ENCODE peak calls at places on chromosomes 6 and 20, in six cellular contexts. One of them, this sample, is unnamed.

GRCh38 chr6:158825038-158825950 is 6.1 kb upstream of the EZR start:
- ATAC-seq in natural killer cell: no peak
- ATAC-seq in right cardiac atrium: peak; percentile 78
- ATAC-seq in stimulated activated naive CD8-positive, alpha-beta T cell treated with anti-CD3 and anti-CD28 coated beads, Interleukin-15, amount 100 ng/mL, for 72 hours: no peak
- ATAC-seq in CD8-positive, alpha-beta T cell: no peak
- ATAC-seq in upper lobe of right lung: peak; percentile 38
- ATAC-seq in this sample: no peak

GRCh38 chr6:75893058-75893775 is 144.2 kb downstream of the MYO6 start:
- ATAC-seq in upper lobe of right lung: peak; percentile 83
- ATAC-seq in right cardiac atrium: peak; percentile 41
- ATAC-seq in natural killer cell: no peak
- ATAC-seq in stimulated activated naive CD8-positive, alpha-beta T cell treated with anti-CD3 and anti-CD28 coated beads, Interleukin-15, amount 100 ng/mL, for 72 hours: no peak
- ATAC-seq in CD8-positive, alpha-beta T cell: no peak
- ATAC-seq in this sample: no peak

GRCh38 chr6:15287670-15288069 is 41.8 kb downstream of the JARID2 start:
- ATAC-seq in right cardiac atrium: peak; percentile 33
- ATAC-seq in natural killer cell: no peak
- ATAC-seq in stimulated activated naive CD8-positive, alpha-beta T cell treated with anti-CD3 and anti-CD28 coated beads, Interleukin-15, amount 100 ng/mL, for 72 hours: no peak
- ATAC-seq in upper lobe of right lung: peak; percentile 73
- ATAC-seq in CD8-positive, alpha-beta T cell: no peak
- ATAC-seq in this sample: peak; percentile 42

GRCh38 chr6:11007715-11008608 is 36.1 kb downstream of the ELOVL2 start:
- ATAC-seq in stimulated activated naive CD8-positive, alpha-beta T cell treated with anti-CD3 and anti-CD28 coated beads, Interleukin-15, amount 100 ng/mL, for 72 hours: peak; percentile 31
- ATAC-seq in natural killer cell: no peak
- ATAC-seq in CD8-positive, alpha-beta T cell: no peak
- ATAC-seq in right cardiac atrium: no peak
- ATAC-seq in upper lobe of right lung: no peak
- ATAC-seq in this sample: peak; percentile 76

GRCh38 chr6:160071805-160072687 is 49.6 kb upstream of the SLC22A1 start:
- ATAC-seq in upper lobe of right lung: peak; percentile 8
- ATAC-seq in natural killer cell: no peak
- ATAC-seq in stimulated activated naive CD8-positive, alpha-beta T cell treated with anti-CD3 and anti-CD28 coated beads, Interleukin-15, amount 100 ng/mL, for 72 hours: no peak
- ATAC-seq in CD8-positive, alpha-beta T cell: no peak
- ATAC-seq in right cardiac atrium: no peak
- ATAC-seq in this sample: no peak

GRCh38 chr6:683742-684440 is 9.0 kb downstream of the EXOC2 start:
- ATAC-seq in upper lobe of right lung: peak; percentile 70
- ATAC-seq in right cardiac atrium: no peak
- ATAC-seq in CD8-positive, alpha-beta T cell: no peak
- ATAC-seq in natural killer cell: peak; percentile 12
- ATAC-seq in stimulated activated naive CD8-positive, alpha-beta T cell treated with anti-CD3 and anti-CD28 coated beads, Interleukin-15, amount 100 ng/mL, for 72 hours: peak; percentile 83
- ATAC-seq in this sample: no peak

GRCh38 chr20:56949318-56949717 is 317.1 kb downstream of the BMP7 start:
- ATAC-seq in stimulated activated naive CD8-positive, alpha-beta T cell treated with anti-CD3 and anti-CD28 coated beads, Interleukin-15, amount 100 ng/mL, for 72 hours: no peak
- ATAC-seq in CD8-positive, alpha-beta T cell: no peak
- ATAC-seq in right cardiac atrium: no peak
- ATAC-seq in upper lobe of right lung: no peak
- ATAC-seq in natural killer cell: no peak
- ATAC-seq in this sample: no peak

GRCh38 chr6:76633259-76633658 is 560.8 kb upstream of the IMPG1 start:
- ATAC-seq in natural killer cell: no peak
- ATAC-seq in upper lobe of right lung: no peak
- ATAC-seq in right cardiac atrium: no peak
- ATAC-seq in stimulated activated naive CD8-positive, alpha-beta T cell treated with anti-CD3 and anti-CD28 coated beads, Interleukin-15, amount 100 ng/mL, for 72 hours: no peak
- ATAC-seq in CD8-positive, alpha-beta T cell: no peak
- ATAC-seq in this sample: no peak

GRCh38 chr20:49384437-49385434 is 97.7 kb downstream of the KCNB1 start:
- ATAC-seq in natural killer cell: peak; percentile 42
- ATAC-seq in upper lobe of right lung: peak; percentile 55
- ATAC-seq in right cardiac atrium: no peak
- ATAC-seq in stimulated activated naive CD8-positive, alpha-beta T cell treated with anti-CD3 and anti-CD28 coated beads, Interleukin-15, amount 100 ng/mL, for 72 hours: peak; percentile 76
- ATAC-seq in CD8-positive, alpha-beta T cell: no peak
- ATAC-seq in this sample: peak; percentile 65

GRCh38 chr6:4224082-4224978 is 89.0 kb upstream of the ECI2 start:
- ATAC-seq in right cardiac atrium: no peak
- ATAC-seq in natural killer cell: no peak
- ATAC-seq in CD8-positive, alpha-beta T cell: no peak
- ATAC-seq in stimulated activated naive CD8-positive, alpha-beta T cell treated with anti-CD3 and anti-CD28 coated beads, Interleukin-15, amount 100 ng/mL, for 72 hours: no peak
- ATAC-seq in upper lobe of right lung: no peak
- ATAC-seq in this sample: peak; percentile 73

GRCh38 chr6:18211338-18211737 is 53.0 kb downstream of the DEK start:
- ATAC-seq in right cardiac atrium: no peak
- ATAC-seq in stimulated activated naive CD8-positive, alpha-beta T cell treated with anti-CD3 and anti-CD28 coated beads, Interleukin-15, amount 100 ng/mL, for 72 hours: peak; percentile 74
- ATAC-seq in upper lobe of right lung: no peak
- ATAC-seq in CD8-positive, alpha-beta T cell: peak; percentile 24
- ATAC-seq in natural killer cell: no peak
- ATAC-seq in this sample: peak; percentile 91

GRCh38 chr20:8342401-8342800 is 210.3 kb downstream of the PLCB1 start:
- ATAC-seq in stimulated activated naive CD8-positive, alpha-beta T cell treated with anti-CD3 and anti-CD28 coated beads, Interleukin-15, amount 100 ng/mL, for 72 hours: no peak
- ATAC-seq in natural killer cell: no peak
- ATAC-seq in right cardiac atrium: no peak
- ATAC-seq in upper lobe of right lung: no peak
- ATAC-seq in CD8-positive, alpha-beta T cell: no peak
- ATAC-seq in this sample: no peak

GRCh38 chr6:113668712-113669408 is 188.3 kb upstream of the MARCKS start:
- ATAC-seq in stimulated activated naive CD8-positive, alpha-beta T cell treated with anti-CD3 and anti-CD28 coated beads, Interleukin-15, amount 100 ng/mL, for 72 hours: no peak
- ATAC-seq in upper lobe of right lung: no peak
- ATAC-seq in natural killer cell: no peak
- ATAC-seq in CD8-positive, alpha-beta T cell: no peak
- ATAC-seq in right cardiac atrium: peak; percentile 68
- ATAC-seq in this sample: no peak

GRCh38 chr6:2305951-2306350 is 60.5 kb upstream of the GMDS start:
- ATAC-seq in stimulated activated naive CD8-positive, alpha-beta T cell treated with anti-CD3 and anti-CD28 coated beads, Interleukin-15, amount 100 ng/mL, for 72 hours: no peak
- ATAC-seq in right cardiac atrium: no peak
- ATAC-seq in natural killer cell: no peak
- ATAC-seq in upper lobe of right lung: no peak
- ATAC-seq in CD8-positive, alpha-beta T cell: no peak
- ATAC-seq in this sample: no peak

GRCh38 chr6:117613920-117614535 is 11.7 kb upstream of the GOPC start:
- ATAC-seq in stimulated activated naive CD8-positive, alpha-beta T cell treated with anti-CD3 and anti-CD28 coated beads, Interleukin-15, amount 100 ng/mL, for 72 hours: peak; percentile 40
- ATAC-seq in natural killer cell: peak; percentile 44
- ATAC-seq in upper lobe of right lung: no peak
- ATAC-seq in CD8-positive, alpha-beta T cell: peak; percentile 47
- ATAC-seq in right cardiac atrium: no peak
- ATAC-seq in this sample: no peak

GRCh38 chr6:106973018-106973840 is 1.3 kb downstream of the CD24 start:
- ATAC-seq in natural killer cell: no peak
- ATAC-seq in right cardiac atrium: no peak
- ATAC-seq in stimulated activated naive CD8-positive, alpha-beta T cell treated with anti-CD3 and anti-CD28 coated beads, Interleukin-15, amount 100 ng/mL, for 72 hours: peak; percentile 25
- ATAC-seq in upper lobe of right lung: peak; percentile 3
- ATAC-seq in CD8-positive, alpha-beta T cell: no peak
- ATAC-seq in this sample: no peak

GRCh38 chr20:62640870-62641748 is 1.2 kb upstream of the SLCO4A1 start:
- ATAC-seq in CD8-positive, alpha-beta T cell: no peak
- ATAC-seq in right cardiac atrium: no peak
- ATAC-seq in upper lobe of right lung: no peak
- ATAC-seq in stimulated activated naive CD8-positive, alpha-beta T cell treated with anti-CD3 and anti-CD28 coated beads, Interleukin-15, amount 100 ng/mL, for 72 hours: no peak
- ATAC-seq in natural killer cell: no peak
- ATAC-seq in this sample: no peak

GRCh38 chr6:15096894-15097837 is 148.7 kb upstream of the JARID2 start:
- ATAC-seq in upper lobe of right lung: no peak
- ATAC-seq in natural killer cell: no peak
- ATAC-seq in stimulated activated naive CD8-positive, alpha-beta T cell treated with anti-CD3 and anti-CD28 coated beads, Interleukin-15, amount 100 ng/mL, for 72 hours: no peak
- ATAC-seq in right cardiac atrium: no peak
- ATAC-seq in CD8-positive, alpha-beta T cell: no peak
- ATAC-seq in this sample: peak; percentile 44

GRCh38 chr6:123953920-123954319 is 150.3 kb downstream of the NKAIN2 start:
- ATAC-seq in natural killer cell: no peak
- ATAC-seq in right cardiac atrium: no peak
- ATAC-seq in CD8-positive, alpha-beta T cell: no peak
- ATAC-seq in upper lobe of right lung: peak; percentile 17
- ATAC-seq in stimulated activated naive CD8-positive, alpha-beta T cell treated with anti-CD3 and anti-CD28 coated beads, Interleukin-15, amount 100 ng/mL, for 72 hours: no peak
- ATAC-seq in this sample: no peak

GRCh38 chr6:53112404-53112803 is 36.2 kb downstream of the GCM1 start:
- ATAC-seq in upper lobe of right lung: peak; percentile 90
- ATAC-seq in natural killer cell: no peak
- ATAC-seq in CD8-positive, alpha-beta T cell: no peak
- ATAC-seq in right cardiac atrium: no peak
- ATAC-seq in stimulated activated naive CD8-positive, alpha-beta T cell treated with anti-CD3 and anti-CD28 coated beads, Interleukin-15, amount 100 ng/mL, for 72 hours: peak; percentile 71
- ATAC-seq in this sample: peak; percentile 44

GRCh38 chr20:57108218-57108617 is 158.2 kb downstream of the BMP7 start:
- ATAC-seq in CD8-positive, alpha-beta T cell: no peak
- ATAC-seq in right cardiac atrium: no peak
- ATAC-seq in natural killer cell: no peak
- ATAC-seq in upper lobe of right lung: no peak
- ATAC-seq in stimulated activated naive CD8-positive, alpha-beta T cell treated with anti-CD3 and anti-CD28 coated beads, Interleukin-15, amount 100 ng/mL, for 72 hours: no peak
- ATAC-seq in this sample: no peak

GRCh38 chr20:21571841-21572690 is 58.2 kb upstream of the NKX2-2 start:
- ATAC-seq in right cardiac atrium: no peak
- ATAC-seq in stimulated activated naive CD8-positive, alpha-beta T cell treated with anti-CD3 and anti-CD28 coated beads, Interleukin-15, amount 100 ng/mL, for 72 hours: no peak
- ATAC-seq in upper lobe of right lung: peak; percentile 44
- ATAC-seq in natural killer cell: no peak
- ATAC-seq in CD8-positive, alpha-beta T cell: no peak
- ATAC-seq in this sample: no peak

GRCh38 chr6:101728388-101728787 is 334.9 kb downstream of the GRIK2 start:
- ATAC-seq in natural killer cell: no peak
- ATAC-seq in stimulated activated naive CD8-positive, alpha-beta T cell treated with anti-CD3 and anti-CD28 coated beads, Interleukin-15, amount 100 ng/mL, for 72 hours: no peak
- ATAC-seq in upper lobe of right lung: no peak
- ATAC-seq in right cardiac atrium: no peak
- ATAC-seq in CD8-positive, alpha-beta T cell: no peak
- ATAC-seq in this sample: no peak

GRCh38 chr6:148830614-148831013 is 83.8 kb downstream of the UST start:
- ATAC-seq in natural killer cell: peak; percentile 51
- ATAC-seq in CD8-positive, alpha-beta T cell: peak; percentile 47
- ATAC-seq in right cardiac atrium: no peak
- ATAC-seq in upper lobe of right lung: no peak
- ATAC-seq in stimulated activated naive CD8-positive, alpha-beta T cell treated with anti-CD3 and anti-CD28 coated beads, Interleukin-15, amount 100 ng/mL, for 72 hours: peak; percentile 79
- ATAC-seq in this sample: peak; percentile 87

GRCh38 chr6:87203448-87204023 is 48.2 kb downstream of the ZNF292 start:
- ATAC-seq in CD8-positive, alpha-beta T cell: no peak
- ATAC-seq in stimulated activated naive CD8-positive, alpha-beta T cell treated with anti-CD3 and anti-CD28 coated beads, Interleukin-15, amount 100 ng/mL, for 72 hours: no peak
- ATAC-seq in right cardiac atrium: no peak
- ATAC-seq in natural killer cell: no peak
- ATAC-seq in upper lobe of right lung: no peak
- ATAC-seq in this sample: no peak

This sample was measured in activated T-helper 17 cell treated with anti-CD3 and anti-CD28 coated beads, Interleukin-2, amount 50 U/mL, for 72 hours.